ENCODE peak calls at places on chromosomes 6 and 20, in six cellular contexts. T is astrocyte of the cerebellum, V is mammary epithelial cell, W is cardiac muscle cell, F is lower leg skin, E is tibial nerve. Z is an unnamed sample.

GRCh38 chr6:88177961-88178464 is 11.9 kb upstream of the CNR1 start:
- DNase-seq in E (no peak), V (no peak), T (no peak), F (no peak), W (peak; percentile 38), Z (no peak)

GRCh38 chr6:55433446-55434130 is 106.3 kb downstream of the GFRAL start:
- DNase-seq in T (no peak), V (peak; percentile 45), F (no peak), E (no peak), W (peak; percentile 72), Z (no peak)

GRCh38 chr6:4466260-4466659 is 309.9 kb upstream of the CDYL start:
- DNase-seq in T (peak; percentile 34), W (peak; percentile 33), V (no peak), F (no peak), E (no peak), Z (no peak)

GRCh38 chr6:36897629-36898028 is 11.9 kb downstream of the C6orf89 start:
- DNase-seq in T (no peak), W (no peak), F (no peak), V (peak; percentile 18), E (no peak), Z (no peak)

GRCh38 chr6:144497650-144498049 is 212.5 kb downstream of the UTRN start:
- DNase-seq in T (no peak), V (no peak), E (no peak), W (no peak), F (no peak), Z (no peak)

GRCh38 chr6:31878761-31879542 is at the start of gene SLC44A4:
- DNase-seq in T (no peak), F (no peak), V (no peak), W (no peak), E (no peak), Z (no peak)

GRCh38 chr6:158080849-158081656 is 87.0 kb downstream of the SERAC1 start:
- DNase-seq in W (no peak), E (no peak), V (no peak), T (no peak), F (peak; percentile 64), Z (no peak)

GRCh38 chr20:33653218-33653899 is 8.8 kb upstream of the C20orf144 start:
- DNase-seq in T (peak; percentile 42), V (peak; percentile 34), E (no peak), F (peak; percentile 88), W (peak; percentile 78), Z (no peak)

GRCh38 chr6:134802426-134803058 is 147.4 kb downstream of the ALDH8A1 start:
- DNase-seq in E (no peak), V (peak; percentile 36), W (no peak), F (no peak), T (no peak), Z (no peak)

GRCh38 chr20:24158271-24158670 is 169.7 kb upstream of the GGTLC1 start:
- DNase-seq in F (no peak), T (no peak), W (no peak), E (no peak), V (no peak), Z (no peak)

GRCh38 chr6:117681321-117681720 is 6.1 kb downstream of the NUS1 start:
- DNase-seq in W (peak; percentile 51), T (no peak), E (no peak), F (no peak), V (no peak), Z (no peak)

GRCh38 chr20:61896058-61896961 is 169.4 kb downstream of the TAF4 start:
- DNase-seq in E (no peak), F (no peak), V (peak; percentile 20), T (peak; percentile 18), W (peak; percentile 52), Z (peak; percentile 2)

GRCh38 chr20:60095456-60095855 is 137.2 kb downstream of the CDH26 start:
- DNase-seq in E (no peak), F (peak; percentile 48), V (no peak), T (no peak), W (peak; percentile 2), Z (no peak)

GRCh38 chr6:42236680-42237473 is 19.2 kb upstream of the MRPS10 start:
- DNase-seq in F (peak; percentile 46), E (no peak), V (no peak), W (no peak), T (no peak), Z (no peak)

GRCh38 chr20:57392512-57393271 is 1.5 kb downstream of the RBM38 start:
- DNase-seq in F (no peak), T (no peak), W (no peak), V (no peak), E (no peak), Z (peak; percentile 92)

GRCh38 chr20:6600336-6600735 is 167.2 kb upstream of the BMP2 start:
- DNase-seq in W (no peak), F (no peak), V (no peak), T (no peak), E (no peak), Z (no peak)

GRCh38 chr20:4519530-4519929 is 202.2 kb upstream of the PRND start:
- DNase-seq in V (peak; percentile 11), E (no peak), F (no peak), T (no peak), W (no peak), Z (no peak)

GRCh38 chr20:46657618-46658017 is 6.4 kb upstream of the SLC13A3 start:
- DNase-seq in T (no peak), V (no peak), E (no peak), F (peak; percentile 57), W (no peak), Z (no peak)

GRCh38 chr6:14796974-14797762 is 448.7 kb upstream of the JARID2 start:
- DNase-seq in F (no peak), V (no peak), W (peak; percentile 44), T (no peak), E (no peak), Z (no peak)

GRCh38 chr6:121771937-121772717 is 336.7 kb downstream of the GJA1 start:
- DNase-seq in E (no peak), T (no peak), W (no peak), V (no peak), F (no peak), Z (no peak)

GRCh38 chr20:64036346-64037198 is 590 bp downstream of the C20orf204 start:
- DNase-seq in V (no peak), W (no peak), T (no peak), F (no peak), E (no peak), Z (no peak)

GRCh38 chr6:119075200-119075981 is 3.1 kb downstream of the FAM184A start:
- DNase-seq in T (no peak), E (no peak), W (no peak), F (no peak), V (no peak), Z (no peak)

GRCh38 chr6:49336514-49337131 is 126.4 kb downstream of the MMUT start:
- DNase-seq in V (peak; percentile 12), T (no peak), W (peak; percentile 92), E (no peak), F (no peak), Z (no peak)

GRCh38 chr6:157732416-157733161 is 90.5 kb upstream of the SNX9 start:
- DNase-seq in T (no peak), W (no peak), V (no peak), E (no peak), F (peak; percentile 15), Z (no peak)

GRCh38 chr20:60365063-60365640 is 406.9 kb downstream of the CDH26 start:
- DNase-seq in F (no peak), T (no peak), V (no peak), E (no peak), W (no peak), Z (no peak)

GRCh38 chr20:61871913-61872312 is 193.8 kb downstream of the TAF4 start:
- DNase-seq in F (no peak), T (no peak), E (no peak), W (no peak), V (no peak), Z (no peak)

GRCh38 chr6:69027861-69028260 is 392.8 kb downstream of the ADGRB3 start:
- DNase-seq in E (no peak), T (no peak), F (no peak), V (no peak), W (no peak), Z (no peak)

GRCh38 chr6:13788820-13789219 is 25.5 kb downstream of the MCUR1 start:
- DNase-seq in T (no peak), E (no peak), W (no peak), F (no peak), V (no peak), Z (no peak)

GRCh38 chr6:56079761-56080540 is 167.4 kb downstream of the COL21A1 start:
- DNase-seq in F (no peak), V (no peak), T (peak; percentile 54), E (no peak), W (peak; percentile 73), Z (no peak)

DNA sequence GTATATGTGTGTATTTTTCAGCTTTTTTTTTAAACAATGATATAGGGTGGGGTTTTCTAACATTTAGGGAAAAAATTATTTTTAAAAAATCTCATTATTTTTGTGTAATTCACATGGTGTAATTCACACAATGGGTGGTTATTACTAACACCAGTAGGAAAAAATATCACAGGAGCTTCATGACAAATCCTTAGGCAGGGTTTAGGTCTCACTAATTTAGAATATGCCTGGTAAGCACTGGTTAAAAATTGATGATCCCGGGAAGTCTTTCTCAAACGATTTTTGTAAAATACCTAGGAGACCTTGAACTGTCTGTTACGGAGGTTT is 29.5 kb upstream of the ZNF217 start:
- DNase-seq in T (no peak), V (no peak), F (no peak), E (no peak), W (no peak), Z (no peak)
- H3K4me3 ChIP-seq in T (no peak overlapping the region), V (no peak overlapping the region), F (no peak overlapping the region), E (peak overlapping the region; percentile 15), W (peak overlapping the region; percentile 22), Z (peak overlapping the region; percentile 56)

GRCh38 chr6:135901776-135902524 is 50.4 kb downstream of the PDE7B start:
- DNase-seq in V (peak; percentile 30), T (peak; percentile 89), E (peak; percentile 31), F (peak; percentile 85), W (peak; percentile 97), Z (peak; percentile 63)
- H3K4me3 ChIP-seq in V (no peak overlapping the region), T (no peak overlapping the region), E (no peak overlapping the region), F (no peak overlapping the region), W (no peak overlapping the region), Z (no peak overlapping the region)

GRCh38 chr6:16585805-16586204 is 175.5 kb downstream of the ATXN1 start:
- DNase-seq in V (no peak), W (peak; percentile 19), E (no peak), T (no peak), F (no peak), Z (no peak)
- H3K4me3 ChIP-seq in V (no peak overlapping the region), W (no peak overlapping the region), E (no peak overlapping the region), T (no peak overlapping the region), F (no peak overlapping the region), Z (no peak overlapping the region)

DNA sequence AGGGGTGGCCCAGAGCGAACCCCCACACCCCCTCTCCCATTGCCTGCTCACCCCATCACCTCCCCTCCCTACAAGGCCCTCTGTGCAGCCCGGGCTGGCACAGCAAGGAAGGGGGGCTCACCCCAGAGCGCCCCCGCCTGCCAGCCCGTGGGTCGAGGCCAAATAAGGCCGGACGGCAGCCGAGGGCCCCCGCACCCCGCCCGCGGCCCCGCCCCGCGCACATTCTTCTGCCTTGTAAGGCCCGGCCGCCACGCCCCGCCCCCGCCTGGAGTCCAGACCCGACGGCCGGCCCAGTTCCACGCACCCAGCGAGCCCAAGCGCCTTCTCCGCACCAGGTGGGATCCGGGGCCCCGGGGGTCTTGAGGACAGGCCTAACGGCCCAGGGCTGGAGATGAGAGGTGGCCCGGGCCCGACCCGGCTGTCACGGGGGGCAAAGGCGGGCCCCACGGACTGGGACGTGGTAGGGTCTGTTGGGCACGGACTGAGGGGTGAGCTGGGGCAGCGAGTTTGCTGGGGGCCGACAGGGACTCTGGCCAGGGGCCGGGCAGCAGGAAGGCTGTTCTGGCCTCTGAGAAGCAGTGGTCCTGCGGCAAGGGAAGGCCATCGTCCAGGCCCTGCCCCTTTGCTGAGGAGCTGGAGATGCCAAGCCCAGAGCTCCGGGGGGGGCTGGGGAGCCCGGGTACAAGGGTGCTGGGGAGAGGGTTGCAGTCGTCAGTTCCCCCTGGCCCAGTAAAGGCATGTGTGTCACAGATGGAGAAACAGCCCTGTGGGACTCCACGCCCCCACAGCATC is at the start of gene MYL9:
- DNase-seq in T (no peak), E (peak; percentile 94), F (peak; percentile 96), W (peak; percentile 90), V (no peak), Z (no peak)
- H3K4me3 ChIP-seq in T (peak within 1 kb of the TSS; percentile 62), E (peak within 1 kb of the TSS; percentile 82), F (peak within 1 kb of the TSS; percentile 45), W (peak within 1 kb of the TSS; percentile 67), V (peak within 1 kb of the TSS; percentile 24), Z (no peak within 1 kb of the TSS)